ENCODE peak calls at places on chromosomes 13 and 19, in six cellular contexts. One of them, this sample, is unnamed.

GRCh38 chr13:35646061-35646774 is 169.7 kb upstream of the MAB21L1 start:
- DNase-seq in neural progenitor cell: no peak
- DNase-seq in chondrocyte: no peak
- DNase-seq in endodermal cell: no peak
- DNase-seq in body of pancreas: no peak
- DNase-seq in WERI-Rb-1: no peak
- DNase-seq in this sample: no peak

GRCh38 chr13:41520016-41520698 is 62.8 kb downstream of the RGCC start:
- DNase-seq in chondrocyte: no peak
- DNase-seq in endodermal cell: no peak
- DNase-seq in body of pancreas: peak
- DNase-seq in neural progenitor cell: no peak
- DNase-seq in WERI-Rb-1: no peak
- DNase-seq in this sample: no peak

GRCh38 chr13:27964741-27965323 is 4.3 kb downstream of the CDX2 start:
- DNase-seq in neural progenitor cell: no peak
- DNase-seq in chondrocyte: no peak
- DNase-seq in WERI-Rb-1: no peak
- DNase-seq in endodermal cell: peak
- DNase-seq in body of pancreas: no peak
- DNase-seq in this sample: peak

GRCh38 chr19:30153326-30154210 is 211.5 kb downstream of the URI1 start:
- DNase-seq in body of pancreas: no peak
- DNase-seq in WERI-Rb-1: no peak
- DNase-seq in chondrocyte: peak
- DNase-seq in neural progenitor cell: no peak
- DNase-seq in endodermal cell: no peak
- DNase-seq in this sample: no peak

GRCh38 chr13:33978653-33979052 is 160.7 kb downstream of the RFC3 start:
- DNase-seq in WERI-Rb-1: no peak
- DNase-seq in chondrocyte: no peak
- DNase-seq in body of pancreas: no peak
- DNase-seq in endodermal cell: no peak
- DNase-seq in neural progenitor cell: no peak
- DNase-seq in this sample: no peak

GRCh38 chr13:44989071-44989889 is at the start of the genes GPALPP1 and NUFIP1:
- DNase-seq in endodermal cell: peak
- DNase-seq in body of pancreas: peak
- DNase-seq in chondrocyte: peak
- DNase-seq in neural progenitor cell: peak
- DNase-seq in WERI-Rb-1: peak
- DNase-seq in this sample: peak

GRCh38 chr13:58964048-58964447 is 1199.7 kb downstream of the DIAPH3 start:
- DNase-seq in WERI-Rb-1: no peak
- DNase-seq in endodermal cell: no peak
- DNase-seq in chondrocyte: no peak
- DNase-seq in body of pancreas: no peak
- DNase-seq in neural progenitor cell: no peak
- DNase-seq in this sample: no peak

GRCh38 chr19:34341935-34342680 is 22.9 kb upstream of the GPI start:
- DNase-seq in chondrocyte: no peak
- DNase-seq in WERI-Rb-1: no peak
- DNase-seq in endodermal cell: no peak
- DNase-seq in neural progenitor cell: no peak
- DNase-seq in body of pancreas: no peak
- DNase-seq in this sample: peak

GRCh38 chr19:30848626-30849322 is 476.6 kb downstream of the ZNF536 start:
- DNase-seq in body of pancreas: no peak
- DNase-seq in chondrocyte: no peak
- DNase-seq in WERI-Rb-1: no peak
- DNase-seq in endodermal cell: no peak
- DNase-seq in neural progenitor cell: no peak
- DNase-seq in this sample: no peak

GRCh38 chr19:55368106-55368505 is 2.2 kb downstream of the IL11 start:
- DNase-seq in endodermal cell: no peak
- DNase-seq in WERI-Rb-1: no peak
- DNase-seq in body of pancreas: no peak
- DNase-seq in neural progenitor cell: no peak
- DNase-seq in chondrocyte: no peak
- DNase-seq in this sample: no peak

GRCh38 chr13:28837111-28837510 is 17.0 kb downstream of the MTUS2 start:
- DNase-seq in neural progenitor cell: no peak
- DNase-seq in WERI-Rb-1: no peak
- DNase-seq in endodermal cell: no peak
- DNase-seq in body of pancreas: no peak
- DNase-seq in chondrocyte: no peak
- DNase-seq in this sample: no peak

GRCh38 chr19:18044825-18045304 is 36.9 kb downstream of the ARRDC2 start:
- DNase-seq in neural progenitor cell: peak
- DNase-seq in WERI-Rb-1: peak
- DNase-seq in endodermal cell: peak
- DNase-seq in body of pancreas: peak
- DNase-seq in chondrocyte: no peak
- DNase-seq in this sample: peak

GRCh38 chr13:111064661-111065060 is 50.4 kb upstream of the ARHGEF7 start:
- DNase-seq in body of pancreas: no peak
- DNase-seq in endodermal cell: no peak
- DNase-seq in neural progenitor cell: no peak
- DNase-seq in WERI-Rb-1: no peak
- DNase-seq in chondrocyte: no peak
- DNase-seq in this sample: no peak

GRCh38 chr13:111065698-111066097 is 49.4 kb upstream of the ARHGEF7 start:
- DNase-seq in WERI-Rb-1: no peak
- DNase-seq in neural progenitor cell: no peak
- DNase-seq in chondrocyte: no peak
- DNase-seq in body of pancreas: no peak
- DNase-seq in endodermal cell: no peak
- DNase-seq in this sample: no peak

GRCh38 chr13:111062305-111062704 is 52.8 kb upstream of the ARHGEF7 start:
- DNase-seq in WERI-Rb-1: no peak
- DNase-seq in chondrocyte: no peak
- DNase-seq in neural progenitor cell: no peak
- DNase-seq in body of pancreas: no peak
- DNase-seq in endodermal cell: no peak
- DNase-seq in this sample: no peak

GRCh38 chr13:111066544-111066943 is 48.6 kb upstream of the ARHGEF7 start:
- DNase-seq in body of pancreas: no peak
- DNase-seq in endodermal cell: no peak
- DNase-seq in neural progenitor cell: no peak
- DNase-seq in chondrocyte: no peak
- DNase-seq in WERI-Rb-1: no peak
- DNase-seq in this sample: no peak

DNA sequence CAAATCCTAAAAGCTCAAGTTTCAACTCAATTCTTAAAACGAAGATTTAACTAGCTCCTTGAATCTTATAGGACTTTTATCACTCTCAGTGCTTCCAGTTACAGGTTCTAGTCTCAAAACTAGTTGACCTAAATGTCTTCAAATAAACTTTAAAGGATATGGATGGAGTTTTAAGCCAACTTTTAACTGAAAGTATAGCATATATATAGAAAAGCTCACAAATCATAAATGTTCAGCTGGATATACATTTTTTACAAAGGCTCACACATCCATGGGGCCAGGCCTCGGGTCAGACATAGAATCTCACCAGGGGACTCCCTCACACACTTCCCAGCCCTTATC is 47.1 kb upstream of the ARHGEF7 start:
- DNase-seq in chondrocyte: no peak
- DNase-seq in WERI-Rb-1: no peak
- DNase-seq in neural progenitor cell: no peak
- DNase-seq in endodermal cell: no peak
- DNase-seq in body of pancreas: no peak
- DNase-seq in this sample: no peak
- TF ChIP-seq CTCF in chondrocyte: peak
- TF ChIP-seq CTCF in WERI-Rb-1: no peak
- TF ChIP-seq CTCF in neural progenitor cell: no peak
- TF ChIP-seq CTCF in endodermal cell: peak
- TF ChIP-seq CTCF in body of pancreas: no peak
- TF ChIP-seq CTCF in this sample: no peak

GRCh38 chr13:74574964-74575728 is 440.9 kb upstream of the KLF12 start:
- DNase-seq in body of pancreas: no peak
- DNase-seq in neural progenitor cell: no peak
- DNase-seq in chondrocyte: no peak
- DNase-seq in WERI-Rb-1: peak
- DNase-seq in endodermal cell: peak
- DNase-seq in this sample: peak
- TF ChIP-seq CTCF in body of pancreas: no peak
- TF ChIP-seq CTCF in neural progenitor cell: peak
- TF ChIP-seq CTCF in chondrocyte: no peak
- TF ChIP-seq CTCF in WERI-Rb-1: no peak
- TF ChIP-seq CTCF in endodermal cell: peak
- TF ChIP-seq CTCF in this sample: no peak

GRCh38 chr13:46992383-46992952 is 95.6 kb upstream of the HTR2A start:
- DNase-seq in chondrocyte: no peak
- DNase-seq in neural progenitor cell: peak
- DNase-seq in endodermal cell: no peak
- DNase-seq in WERI-Rb-1: no peak
- DNase-seq in body of pancreas: no peak
- DNase-seq in this sample: peak
- TF ChIP-seq CTCF in chondrocyte: peak
- TF ChIP-seq CTCF in neural progenitor cell: peak
- TF ChIP-seq CTCF in endodermal cell: peak
- TF ChIP-seq CTCF in WERI-Rb-1: peak
- TF ChIP-seq CTCF in body of pancreas: peak
- TF ChIP-seq CTCF in this sample: peak

DNA sequence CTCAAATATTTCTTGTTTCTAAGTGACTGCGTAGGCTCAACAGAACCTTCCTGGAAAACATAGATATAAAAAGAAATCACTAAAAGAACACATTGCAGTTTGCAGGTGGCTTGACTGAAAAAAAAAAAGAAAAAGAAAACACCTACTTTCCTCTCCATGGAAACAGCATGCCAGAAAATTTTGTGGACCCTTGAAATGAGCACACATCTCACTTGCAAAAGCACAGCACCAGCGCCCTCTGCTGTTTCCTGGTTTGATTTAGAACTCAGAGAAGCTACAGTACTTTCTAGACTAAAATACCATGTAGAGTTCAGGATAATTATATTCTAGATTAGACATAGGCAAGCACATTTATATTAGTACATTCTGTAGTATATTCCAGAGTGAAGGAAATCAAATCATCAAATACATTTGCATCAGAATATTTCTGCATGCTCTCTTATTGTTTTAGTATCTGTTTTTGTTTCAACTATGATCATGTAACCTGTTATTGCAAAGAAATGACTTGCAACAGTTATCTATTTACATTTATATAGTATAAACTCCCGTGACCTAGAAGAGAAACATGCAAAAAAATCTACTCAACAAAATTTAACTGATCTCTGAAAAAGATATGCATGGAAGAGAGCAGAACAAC is 22.3 kb upstream of the XPO4 start:
- DNase-seq in chondrocyte: no peak
- DNase-seq in endodermal cell: peak
- DNase-seq in neural progenitor cell: peak
- DNase-seq in WERI-Rb-1: peak
- DNase-seq in body of pancreas: peak
- DNase-seq in this sample: peak
- TF ChIP-seq CTCF in chondrocyte: peak
- TF ChIP-seq CTCF in endodermal cell: peak
- TF ChIP-seq CTCF in neural progenitor cell: peak
- TF ChIP-seq CTCF in WERI-Rb-1: peak
- TF ChIP-seq CTCF in body of pancreas: peak
- TF ChIP-seq CTCF in this sample: peak

GRCh38 chr19:35618857-35619256 is 6.3 kb downstream of the HAUS5 start:
- DNase-seq in body of pancreas: no peak
- DNase-seq in neural progenitor cell: no peak
- DNase-seq in chondrocyte: no peak
- DNase-seq in WERI-Rb-1: no peak
- DNase-seq in endodermal cell: peak
- DNase-seq in this sample: peak
- TF ChIP-seq CTCF in body of pancreas: no peak
- TF ChIP-seq CTCF in neural progenitor cell: peak
- TF ChIP-seq CTCF in chondrocyte: peak
- TF ChIP-seq CTCF in WERI-Rb-1: peak
- TF ChIP-seq CTCF in endodermal cell: peak
- TF ChIP-seq CTCF in this sample: no peak

GRCh38 chr19:16778796-16779411 is 50.3 kb upstream of the SIN3B start:
- DNase-seq in endodermal cell: peak
- DNase-seq in chondrocyte: no peak
- DNase-seq in WERI-Rb-1: peak
- DNase-seq in body of pancreas: peak
- DNase-seq in neural progenitor cell: peak
- DNase-seq in this sample: peak
- TF ChIP-seq CTCF in endodermal cell: peak
- TF ChIP-seq CTCF in chondrocyte: peak
- TF ChIP-seq CTCF in WERI-Rb-1: peak
- TF ChIP-seq CTCF in body of pancreas: peak
- TF ChIP-seq CTCF in neural progenitor cell: peak
- TF ChIP-seq CTCF in this sample: peak

DNA sequence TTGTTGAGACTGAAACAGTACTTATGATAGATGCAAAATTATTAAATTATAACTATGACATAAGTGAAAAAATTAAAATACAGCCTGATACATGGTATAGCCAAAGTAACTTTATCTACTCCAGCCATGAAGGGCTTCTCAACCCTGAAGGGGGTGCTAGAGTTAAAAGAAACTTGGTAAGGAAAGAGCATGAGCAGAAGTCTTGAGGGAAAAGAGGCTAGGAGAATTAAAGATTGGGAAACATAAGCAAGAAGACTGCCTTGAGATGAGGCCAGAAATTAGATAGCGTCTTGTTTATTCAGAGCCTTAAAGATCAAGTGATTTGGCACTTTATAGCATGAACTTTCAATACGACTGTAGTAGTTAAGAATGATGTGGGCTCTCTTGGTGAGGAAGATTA is 385.5 kb upstream of the PRR20A start:
- DNase-seq in body of pancreas: no peak
- DNase-seq in WERI-Rb-1: no peak
- DNase-seq in endodermal cell: peak
- DNase-seq in chondrocyte: no peak
- DNase-seq in neural progenitor cell: peak
- DNase-seq in this sample: no peak
- TF ChIP-seq CTCF in body of pancreas: no peak
- TF ChIP-seq CTCF in WERI-Rb-1: no peak
- TF ChIP-seq CTCF in endodermal cell: peak
- TF ChIP-seq CTCF in chondrocyte: peak
- TF ChIP-seq CTCF in neural progenitor cell: peak
- TF ChIP-seq CTCF in this sample: no peak

GRCh38 chr13:38641164-38641948 is 45.5 kb upstream of the FREM2 start:
- DNase-seq in endodermal cell: no peak
- DNase-seq in WERI-Rb-1: no peak
- DNase-seq in neural progenitor cell: no peak
- DNase-seq in body of pancreas: no peak
- DNase-seq in chondrocyte: no peak
- DNase-seq in this sample: no peak
- TF ChIP-seq CTCF in endodermal cell: peak
- TF ChIP-seq CTCF in WERI-Rb-1: no peak
- TF ChIP-seq CTCF in neural progenitor cell: peak
- TF ChIP-seq CTCF in body of pancreas: peak
- TF ChIP-seq CTCF in chondrocyte: peak
- TF ChIP-seq CTCF in this sample: peak

DNA sequence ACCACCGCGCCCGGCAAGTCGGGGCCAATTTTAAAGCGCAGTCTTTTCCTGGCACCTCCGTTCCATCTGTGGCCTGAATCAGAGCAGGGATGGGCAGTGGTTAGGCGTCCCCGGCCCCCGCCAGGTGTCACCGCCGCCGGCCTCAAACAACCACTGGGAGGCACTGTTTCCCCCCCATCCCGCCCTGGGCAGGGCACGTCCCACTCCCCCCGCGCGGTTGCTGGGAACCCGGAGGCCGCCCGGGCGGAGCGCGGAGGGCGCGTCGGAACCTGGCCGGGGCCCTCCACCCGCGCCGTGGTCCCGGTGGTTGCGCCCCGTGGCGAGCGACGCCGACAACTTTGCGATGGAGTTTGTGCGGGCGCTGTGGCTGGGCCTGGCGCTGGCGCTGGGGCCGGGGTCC is at the start of gene GRIN3B:
- DNase-seq in body of pancreas: peak
- DNase-seq in endodermal cell: peak
- DNase-seq in WERI-Rb-1: peak
- DNase-seq in chondrocyte: no peak
- DNase-seq in neural progenitor cell: peak
- DNase-seq in this sample: peak
- TF ChIP-seq CTCF in body of pancreas: peak
- TF ChIP-seq CTCF in endodermal cell: peak
- TF ChIP-seq CTCF in WERI-Rb-1: peak
- TF ChIP-seq CTCF in chondrocyte: peak
- TF ChIP-seq CTCF in neural progenitor cell: peak
- TF ChIP-seq CTCF in this sample: no peak

This sample was measured in osteoblast.